ENCODE peak calls at places on chromosomes 5 and 9, in ten cellular contexts. T is brain microvascular endothelial cell; U is right lobe of liver; K is pancreas; B is left ventricle myocardium inferior; N is PC-9; L is CD8-positive, alpha-beta T cell; P is lung; G is OCI-LY7; O is A549. Y is an unnamed sample.

GRCh38 chr5:39233783-39234182 is 14.4 kb upstream of the FYB1 start:
- DNase-seq in T (no peak), U (no peak), K (no peak), B (no peak), N (no peak), L (no peak), P (no peak), G (no peak), O (no peak), Y (no peak)

GRCh38 chr5:66039701-66040100 is 104.4 kb upstream of the SREK1 start:
- DNase-seq in T (no peak), U (no peak), K (no peak), B (no peak), N (no peak), L (no peak), P (no peak), G (no peak), O (no peak), Y (no peak)

GRCh38 chr9:16105576-16105975 is 552.7 kb downstream of the CCDC171 start:
- DNase-seq in T (no peak), U (no peak), K (no peak), B (no peak), N (no peak), L (no peak), P (no peak), G (no peak), O (no peak), Y (no peak)

GRCh38 chr5:176632777-176633176 is 2.3 kb downstream of the EIF4E1B start:
- DNase-seq in T (no peak), U (no peak), K (no peak), B (no peak), N (no peak), L (no peak), P (no peak), G (no peak), O (no peak), Y (peak)

GRCh38 chr5:62937661-62938558 is 359.3 kb downstream of the LRRC70 start:
- DNase-seq in T (peak), U (no peak), K (no peak), B (no peak), N (no peak), L (no peak), P (peak), G (no peak), O (no peak), Y (no peak)

GRCh38 chr5:100841358-100842076 is 61.6 kb downstream of the ST8SIA4 start:
- DNase-seq in T (peak), U (no peak), K (no peak), B (no peak), N (peak), L (no peak), P (no peak), G (no peak), O (peak), Y (no peak)

GRCh38 chr9:138114501-138115245 is 237.1 kb downstream of the CACNA1B start:
- DNase-seq in T (no peak), U (no peak), K (no peak), B (no peak), N (no peak), L (no peak), P (no peak), G (no peak), O (no peak), Y (peak)

GRCh38 chr5:180291943-180292831 is at the start of gene MAPK9:
- DNase-seq in T (peak), U (peak), K (peak), B (peak), N (peak), L (peak), P (peak), G (peak), O (peak), Y (peak)

GRCh38 chr5:146091881-146092280 is 13.5 kb downstream of the PLAC8L1 start:
- DNase-seq in T (no peak), U (no peak), K (no peak), B (no peak), N (no peak), L (no peak), P (no peak), G (no peak), O (no peak), Y (no peak)

GRCh38 chr5:142801495-142801871 is 31.3 kb downstream of the ARHGAP26 start:
- DNase-seq in T (no peak), U (no peak), K (no peak), B (no peak), N (no peak), L (no peak), P (no peak), G (no peak), O (no peak), Y (no peak)
- H3K4me3 ChIP-seq in T (no peak), U (no peak), K (no peak), B (no peak), N (no peak), L (no peak), P (no peak), G (peak), O (no peak), Y (no peak)

GRCh38 chr9:100091650-100092049 is 7.2 kb downstream of the ERP44 start:
- DNase-seq in T (no peak), U (no peak), K (no peak), B (no peak), N (no peak), L (no peak), P (no peak), G (no peak), O (no peak), Y (no peak)

GRCh38 chr9:100090880-100091279 is 7.9 kb downstream of the ERP44 start:
- DNase-seq in T (no peak), U (no peak), K (no peak), B (no peak), N (no peak), L (no peak), P (no peak), G (no peak), O (no peak), Y (no peak)

GRCh38 chr9:100086097-100086496 is 12.7 kb downstream of the ERP44 start:
- DNase-seq in T (no peak), U (no peak), K (no peak), B (no peak), N (no peak), L (no peak), P (no peak), G (no peak), O (no peak), Y (no peak)

GRCh38 chr9:100087218-100087617 is 11.6 kb downstream of the ERP44 start:
- DNase-seq in T (peak), U (no peak), K (no peak), B (no peak), N (no peak), L (no peak), P (no peak), G (peak), O (no peak), Y (no peak)

DNA sequence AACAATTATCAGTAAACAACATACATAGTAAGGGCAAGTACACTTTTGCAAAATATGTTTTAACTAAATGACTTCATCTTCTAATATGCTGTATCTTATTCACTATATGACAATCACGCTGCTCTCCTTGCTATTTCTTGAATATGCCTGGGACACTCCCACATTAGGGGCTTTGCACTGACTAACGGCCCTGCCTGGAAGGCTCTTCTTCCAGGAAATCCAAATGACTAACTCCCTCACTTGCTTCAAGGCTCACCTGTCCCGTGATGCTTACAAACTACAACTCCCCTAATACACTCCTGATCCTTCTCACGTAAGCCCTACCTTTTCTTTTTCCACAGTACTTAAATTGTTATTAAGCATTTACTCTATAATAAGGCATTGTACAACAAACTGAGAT is 10.6 kb downstream of the ERP44 start:
- DNase-seq in T (no peak), U (no peak), K (no peak), B (no peak), N (no peak), L (no peak), P (no peak), G (no peak), O (no peak), Y (no peak)
- H3K27ac ChIP-seq in T (no peak), U (no peak), K (no peak), B (no peak), N (no peak), L (no peak), P (no peak), G (peak), O (no peak), Y (no peak)

GRCh38 chr9:12778389-12778788 is 3.6 kb downstream of the LURAP1L start:
- DNase-seq in T (no peak), U (no peak), K (no peak), B (no peak), N (no peak), L (no peak), P (no peak), G (no peak), O (no peak), Y (no peak)
- H3K4me3 ChIP-seq in T (no peak), U (no peak), K (no peak), B (peak), N (no peak), L (no peak), P (no peak), G (no peak), O (peak), Y (no peak)

DNA sequence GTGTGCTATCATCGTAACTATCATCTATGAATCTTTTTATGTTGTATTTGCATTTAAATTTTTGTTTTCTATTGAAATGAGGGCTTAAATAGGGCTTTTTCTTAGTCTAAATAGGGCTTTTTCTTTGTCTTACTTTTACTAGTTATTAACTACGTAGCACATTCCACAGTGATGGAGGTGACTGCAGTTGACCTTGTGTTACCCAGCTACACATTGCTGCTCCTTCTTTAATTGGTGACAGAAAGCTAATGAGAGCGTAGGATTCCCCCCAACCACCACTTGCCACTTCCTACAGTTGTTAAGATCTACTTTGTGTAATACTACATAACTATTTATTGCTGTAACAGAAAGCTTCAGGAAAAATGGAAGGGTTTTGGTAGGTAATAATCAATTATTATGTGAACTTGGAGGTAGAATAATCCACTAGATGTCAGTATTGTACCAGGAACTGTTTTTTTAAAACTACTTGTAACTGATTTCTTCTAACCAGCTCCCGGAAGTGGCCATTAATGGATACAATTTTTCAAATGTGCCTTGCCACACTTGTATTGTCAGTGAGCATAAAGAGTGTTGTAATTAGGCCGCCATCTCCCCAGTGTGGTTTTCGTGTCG is 18.0 kb downstream of the MTRR start:
- DNase-seq in T (no peak), U (no peak), K (no peak), B (no peak), N (no peak), L (no peak), P (no peak), G (peak), O (peak), Y (no peak)
- H3K27ac ChIP-seq in T (no peak), U (no peak), K (no peak), B (no peak), N (no peak), L (no peak), P (no peak), G (no peak), O (peak), Y (no peak)

Y was measured in dorsolateral prefrontal cortex.